ENCODE peak calls at places on chromosomes 12 and 14, in eight cellular contexts. T is left cardiac atrium, C is NAMALWA, A is G401, W is ovary, V is Daoy, Q is LoVo, P is SW 1271. E is an unnamed sample.

GRCh38 chr12:114697246-114697716 is 13.3 kb upstream of the TBX3 start:
- DNase-seq in C (no peak), A (no peak), V (no peak), P (no peak), W (no peak), T (no peak), Q (no peak), E (no peak)

GRCh38 chr12:124664395-124665111 is 97.1 kb upstream of the NCOR2 start:
- DNase-seq in P (no peak), W (no peak), A (no peak), Q (no peak), T (peak; percentile 48), V (no peak), C (no peak), E (no peak)

GRCh38 chr12:123071401-123072304 is 79.2 kb downstream of the PITPNM2 start:
- DNase-seq in Q (no peak), P (no peak), A (peak; percentile 52), W (peak; percentile 72), T (peak; percentile 57), C (no peak), V (no peak), E (no peak)

GRCh38 chr14:20606190-20606901 is 15.2 kb upstream of the RNASE12 start:
- DNase-seq in Q (peak; percentile 47), A (peak; percentile 32), V (peak; percentile 64), C (no peak), W (no peak), P (no peak), T (no peak), E (no peak)

GRCh38 chr14:22561661-22562579 is 27.1 kb downstream of the DAD1 start:
- DNase-seq in A (no peak), V (no peak), T (no peak), Q (no peak), W (no peak), C (peak; percentile 34), P (no peak), E (no peak)

GRCh38 chr12:66740257-66740656 is 61.4 kb upstream of the GRIP1 start:
- DNase-seq in W (no peak), P (no peak), A (no peak), T (no peak), V (no peak), Q (no peak), C (no peak), E (no peak)

GRCh38 chr12:20475542-20475941 is 107.2 kb downstream of the PDE3A start:
- DNase-seq in T (no peak), P (no peak), W (no peak), C (no peak), Q (no peak), A (no peak), V (peak; percentile 27), E (no peak)

GRCh38 chr12:70236990-70237389 is 6.2 kb upstream of the CNOT2 start:
- DNase-seq in T (no peak), Q (no peak), C (no peak), V (no peak), W (no peak), P (no peak), A (no peak), E (no peak)

GRCh38 chr14:73254247-73255004 is 17.1 kb downstream of the PAPLN start:
- DNase-seq in T (peak; percentile 19), P (no peak), A (no peak), C (no peak), V (no peak), W (no peak), Q (no peak), E (no peak)

GRCh38 chr12:75177997-75178396 is 31.6 kb downstream of the KCNC2 start:
- DNase-seq in T (no peak), V (peak; percentile 81), W (no peak), C (no peak), Q (peak; percentile 88), P (peak; percentile 49), A (no peak), E (no peak)

GRCh38 chr12:103503546-103504480 is 8.0 kb upstream of the C12orf42 start:
- DNase-seq in P (no peak), C (peak; percentile 58), V (peak; percentile 27), A (no peak), W (no peak), T (no peak), Q (no peak), E (no peak)

GRCh38 chr14:106318700-106319099 is 792.3 kb downstream of the TMEM121 start:
- DNase-seq in Q (no peak), C (peak; percentile 59), T (no peak), P (no peak), W (no peak), V (no peak), A (no peak), E (no peak)

GRCh38 chr14:61387076-61387475 is 65.7 kb downstream of the PRKCH start:
- DNase-seq in W (no peak), A (no peak), C (no peak), V (no peak), Q (no peak), P (no peak), T (no peak), E (no peak)

GRCh38 chr12:69027411-69027811 is 94.4 kb upstream of the CPM start:
- DNase-seq in T (no peak), V (peak; percentile 25), Q (no peak), A (no peak), C (no peak), P (no peak), W (no peak), E (no peak)

GRCh38 chr12:26346748-26347147 is 151.4 kb downstream of the SSPN start:
- DNase-seq in Q (no peak), C (no peak), A (no peak), V (no peak), W (no peak), T (no peak), P (no peak), E (no peak)

GRCh38 chr12:71415336-71416231 is 24.0 kb upstream of the LGR5 start:
- DNase-seq in A (peak; percentile 56), W (no peak), V (peak; percentile 55), Q (peak; percentile 79), T (no peak), P (no peak), C (peak; percentile 73), E (no peak)

GRCh38 chr12:130468186-130468585 is 130.5 kb downstream of the PIWIL1 start:
- DNase-seq in C (no peak), T (no peak), V (no peak), A (no peak), P (no peak), W (no peak), Q (no peak), E (no peak)

GRCh38 chr12:51171884-51172514 is 936 bp downstream of the TFCP2 start:
- DNase-seq in Q (peak; percentile 15), P (no peak), T (no peak), W (no peak), V (peak; percentile 23), A (peak; percentile 54), C (peak; percentile 34), E (no peak)

GRCh38 chr14:36652542-36653201 is 9.0 kb upstream of the PAX9 start:
- DNase-seq in P (no peak), A (no peak), Q (peak; percentile 56), V (peak; percentile 79), T (no peak), W (no peak), C (no peak), E (no peak)

GRCh38 chr12:26271024-26271423 is 75.7 kb downstream of the SSPN start:
- DNase-seq in T (no peak), Q (peak; percentile 42), A (no peak), C (no peak), V (no peak), W (no peak), P (no peak), E (no peak)

GRCh38 chr12:14928946-14929345 is 9.4 kb downstream of the ERP27 start:
- DNase-seq in T (no peak), Q (peak; percentile 58), P (no peak), C (no peak), A (no peak), V (no peak), W (no peak), E (no peak)

GRCh38 chr12:1760566-1761382 is 59.6 kb upstream of the LRTM2 start:
- DNase-seq in V (no peak), W (no peak), A (no peak), Q (peak; percentile 35), C (no peak), P (peak; percentile 85), T (no peak), E (no peak)

E was measured in aorta.